ENCODE peak calls at places on chromosomes 7 and 10, in eight cellular contexts. One of them, this sample, is unnamed.

GRCh38 chr7:2613113-2613925 is 18.5 kb upstream of the TTYH3 start:
- DNase-seq in NCI-H1694 treated with DMSO at 0.1 percent for 48 hours: peak; percentile 30
- DNase-seq in foreskin fibroblast: no peak
- DNase-seq in colonic mucosa: no peak
- DNase-seq in Right ventricle myocardium inferior: no peak
- DNase-seq in endothelial cell: no peak
- DNase-seq in upper lobe of left lung: no peak
- DNase-seq in Ammon's horn: no peak
- DNase-seq in this sample: no peak

GRCh38 chr7:95553939-95554338 is 42.4 kb downstream of the PDK4 start:
- DNase-seq in upper lobe of left lung: no peak
- DNase-seq in Ammon's horn: no peak
- DNase-seq in foreskin fibroblast: no peak
- DNase-seq in colonic mucosa: no peak
- DNase-seq in endothelial cell: no peak
- DNase-seq in Right ventricle myocardium inferior: no peak
- DNase-seq in NCI-H1694 treated with DMSO at 0.1 percent for 48 hours: no peak
- DNase-seq in this sample: no peak

GRCh38 chr7:90384433-90384832 is 18.8 kb upstream of the CLDN12 start:
- DNase-seq in NCI-H1694 treated with DMSO at 0.1 percent for 48 hours: no peak
- DNase-seq in upper lobe of left lung: no peak
- DNase-seq in colonic mucosa: no peak
- DNase-seq in Ammon's horn: no peak
- DNase-seq in foreskin fibroblast: peak; percentile 56
- DNase-seq in Right ventricle myocardium inferior: no peak
- DNase-seq in endothelial cell: no peak
- DNase-seq in this sample: no peak

GRCh38 chr10:133307776-133308430 is 769 bp downstream of the TUBGCP2 start:
- DNase-seq in upper lobe of left lung: peak; percentile 91
- DNase-seq in Right ventricle myocardium inferior: peak; percentile 88
- DNase-seq in NCI-H1694 treated with DMSO at 0.1 percent for 48 hours: no peak
- DNase-seq in Ammon's horn: peak; percentile 68
- DNase-seq in foreskin fibroblast: peak; percentile 83
- DNase-seq in colonic mucosa: peak; percentile 93
- DNase-seq in endothelial cell: peak; percentile 69
- DNase-seq in this sample: peak; percentile 81

GRCh38 chr7:121714559-121715303 is 158.2 kb upstream of the PTPRZ1 start:
- DNase-seq in Right ventricle myocardium inferior: no peak
- DNase-seq in upper lobe of left lung: no peak
- DNase-seq in Ammon's horn: no peak
- DNase-seq in NCI-H1694 treated with DMSO at 0.1 percent for 48 hours: no peak
- DNase-seq in foreskin fibroblast: no peak
- DNase-seq in endothelial cell: no peak
- DNase-seq in colonic mucosa: peak; percentile 70
- DNase-seq in this sample: peak; percentile 15

GRCh38 chr10:70376436-70377378 is 5.7 kb downstream of the LRRC20 start:
- DNase-seq in endothelial cell: no peak
- DNase-seq in Right ventricle myocardium inferior: no peak
- DNase-seq in foreskin fibroblast: peak; percentile 30
- DNase-seq in NCI-H1694 treated with DMSO at 0.1 percent for 48 hours: no peak
- DNase-seq in upper lobe of left lung: no peak
- DNase-seq in colonic mucosa: no peak
- DNase-seq in Ammon's horn: no peak
- DNase-seq in this sample: no peak

GRCh38 chr10:130761896-130762295 is 549.6 kb downstream of the TCERG1L start:
- DNase-seq in colonic mucosa: no peak
- DNase-seq in upper lobe of left lung: no peak
- DNase-seq in NCI-H1694 treated with DMSO at 0.1 percent for 48 hours: no peak
- DNase-seq in endothelial cell: no peak
- DNase-seq in Right ventricle myocardium inferior: no peak
- DNase-seq in foreskin fibroblast: no peak
- DNase-seq in Ammon's horn: no peak
- DNase-seq in this sample: no peak

GRCh38 chr7:44398506-44398905 is 73.1 kb upstream of the CAMK2B start:
- DNase-seq in NCI-H1694 treated with DMSO at 0.1 percent for 48 hours: no peak
- DNase-seq in endothelial cell: no peak
- DNase-seq in Ammon's horn: peak; percentile 74
- DNase-seq in colonic mucosa: no peak
- DNase-seq in Right ventricle myocardium inferior: no peak
- DNase-seq in upper lobe of left lung: no peak
- DNase-seq in foreskin fibroblast: no peak
- DNase-seq in this sample: no peak

GRCh38 chr10:105681051-105681450 is 1040.0 kb downstream of the SORCS3 start:
- DNase-seq in Right ventricle myocardium inferior: no peak
- DNase-seq in colonic mucosa: peak; percentile 19
- DNase-seq in NCI-H1694 treated with DMSO at 0.1 percent for 48 hours: no peak
- DNase-seq in Ammon's horn: no peak
- DNase-seq in endothelial cell: no peak
- DNase-seq in foreskin fibroblast: peak; percentile 0
- DNase-seq in upper lobe of left lung: peak; percentile 41
- DNase-seq in this sample: peak; percentile 26

GRCh38 chr10:33117816-33118215 is 159.8 kb upstream of the ITGB1 start:
- DNase-seq in colonic mucosa: no peak
- DNase-seq in NCI-H1694 treated with DMSO at 0.1 percent for 48 hours: no peak
- DNase-seq in upper lobe of left lung: peak; percentile 80
- DNase-seq in foreskin fibroblast: no peak
- DNase-seq in Right ventricle myocardium inferior: no peak
- DNase-seq in endothelial cell: no peak
- DNase-seq in Ammon's horn: no peak
- DNase-seq in this sample: no peak

GRCh38 chr7:139265673-139266072 is 34.6 kb downstream of the UBN2 start:
- DNase-seq in upper lobe of left lung: no peak
- DNase-seq in Right ventricle myocardium inferior: no peak
- DNase-seq in NCI-H1694 treated with DMSO at 0.1 percent for 48 hours: no peak
- DNase-seq in Ammon's horn: no peak
- DNase-seq in colonic mucosa: no peak
- DNase-seq in foreskin fibroblast: no peak
- DNase-seq in endothelial cell: no peak
- DNase-seq in this sample: no peak

GRCh38 chr10:44370731-44371248 is 14.1 kb downstream of the CXCL12 start:
- DNase-seq in colonic mucosa: no peak
- DNase-seq in endothelial cell: no peak
- DNase-seq in NCI-H1694 treated with DMSO at 0.1 percent for 48 hours: no peak
- DNase-seq in Right ventricle myocardium inferior: peak; percentile 70
- DNase-seq in Ammon's horn: no peak
- DNase-seq in upper lobe of left lung: no peak
- DNase-seq in foreskin fibroblast: no peak
- DNase-seq in this sample: no peak

GRCh38 chr10:92238586-92239098 is 52.2 kb downstream of the CPEB3 start:
- DNase-seq in endothelial cell: no peak
- DNase-seq in NCI-H1694 treated with DMSO at 0.1 percent for 48 hours: no peak
- DNase-seq in colonic mucosa: peak; percentile 71
- DNase-seq in Ammon's horn: peak; percentile 44
- DNase-seq in Right ventricle myocardium inferior: no peak
- DNase-seq in upper lobe of left lung: peak; percentile 75
- DNase-seq in foreskin fibroblast: peak; percentile 67
- DNase-seq in this sample: peak; percentile 59

GRCh38 chr7:18610331-18610948 is 114.9 kb downstream of the HDAC9 start:
- DNase-seq in Ammon's horn: no peak
- DNase-seq in Right ventricle myocardium inferior: no peak
- DNase-seq in NCI-H1694 treated with DMSO at 0.1 percent for 48 hours: no peak
- DNase-seq in colonic mucosa: peak; percentile 26
- DNase-seq in foreskin fibroblast: peak; percentile 36
- DNase-seq in endothelial cell: peak; percentile 47
- DNase-seq in upper lobe of left lung: no peak
- DNase-seq in this sample: no peak

GRCh38 chr7:35389636-35390035 is 135.7 kb upstream of the TBX20 start:
- DNase-seq in Ammon's horn: no peak
- DNase-seq in foreskin fibroblast: no peak
- DNase-seq in Right ventricle myocardium inferior: no peak
- DNase-seq in endothelial cell: no peak
- DNase-seq in colonic mucosa: no peak
- DNase-seq in upper lobe of left lung: no peak
- DNase-seq in NCI-H1694 treated with DMSO at 0.1 percent for 48 hours: no peak
- DNase-seq in this sample: no peak

GRCh38 chr10:110363572-110364411 is 59.1 kb upstream of the SMNDC1 start:
- DNase-seq in Ammon's horn: peak; percentile 73
- DNase-seq in foreskin fibroblast: peak; percentile 46
- DNase-seq in upper lobe of left lung: no peak
- DNase-seq in colonic mucosa: peak; percentile 32
- DNase-seq in NCI-H1694 treated with DMSO at 0.1 percent for 48 hours: peak; percentile 55
- DNase-seq in endothelial cell: no peak
- DNase-seq in Right ventricle myocardium inferior: no peak
- DNase-seq in this sample: no peak

GRCh38 chr7:53191296-53191695 is 155.9 kb downstream of the POM121L12 start:
- DNase-seq in NCI-H1694 treated with DMSO at 0.1 percent for 48 hours: no peak
- DNase-seq in Right ventricle myocardium inferior: peak; percentile 50
- DNase-seq in colonic mucosa: no peak
- DNase-seq in upper lobe of left lung: no peak
- DNase-seq in foreskin fibroblast: no peak
- DNase-seq in endothelial cell: no peak
- DNase-seq in Ammon's horn: peak; percentile 8
- DNase-seq in this sample: no peak

GRCh38 chr10:79132681-79133381 is 64.1 kb downstream of the ZMIZ1 start:
- DNase-seq in Ammon's horn: peak; percentile 42
- DNase-seq in Right ventricle myocardium inferior: no peak
- DNase-seq in foreskin fibroblast: no peak
- DNase-seq in upper lobe of left lung: no peak
- DNase-seq in colonic mucosa: no peak
- DNase-seq in NCI-H1694 treated with DMSO at 0.1 percent for 48 hours: no peak
- DNase-seq in endothelial cell: no peak
- DNase-seq in this sample: no peak

GRCh38 chr7:87479951-87480350 is 4.5 kb upstream of the ABCB4 start:
- DNase-seq in colonic mucosa: no peak
- DNase-seq in Ammon's horn: no peak
- DNase-seq in Right ventricle myocardium inferior: no peak
- DNase-seq in upper lobe of left lung: no peak
- DNase-seq in foreskin fibroblast: no peak
- DNase-seq in endothelial cell: no peak
- DNase-seq in NCI-H1694 treated with DMSO at 0.1 percent for 48 hours: no peak
- DNase-seq in this sample: no peak

This sample was measured in left colon.